ENCODE peak calls at places on chromosomes 13 and 19, in eight cellular contexts. W is astrocyte of the hippocampus; N is CD8-positive, alpha-beta T cell; F is left ventricle myocardium inferior; S is activated T-cell treated with anti-CD3 and anti-CD28 coated beads, Interleukin-2, amount 50 U/mL, for 4 hours; I is BJ; H is NCI-H2029; J is stimulated activated CD8-positive, alpha-beta memory T cell treated with anti-CD3 and anti-CD28 coated beads, Interleukin-15, amount 100 ng/mL, for 4 hours. A is an unnamed sample.

GRCh38 chr19:19170053-19170945 is at the start of gene MEF2B:
- DNase-seq in I (no peak), F (peak), H (peak), N (peak), W (peak), J (peak), S (peak), A (peak)

GRCh38 chr13:46622013-46622917 is 69.3 kb downstream of the LRCH1 start:
- DNase-seq in I (no peak), S (no peak), N (no peak), W (no peak), H (no peak), J (no peak), F (no peak), A (no peak)

GRCh38 chr13:28611654-28612131 is 47.2 kb upstream of the POMP start:
- DNase-seq in N (no peak), I (no peak), F (no peak), W (no peak), J (no peak), H (no peak), S (no peak), A (no peak)

GRCh38 chr13:50580684-50581305 is 262.7 kb downstream of the DLEU7 start:
- DNase-seq in W (peak), F (no peak), N (no peak), I (no peak), J (no peak), S (no peak), H (no peak), A (no peak)

GRCh38 chr19:42285546-42285945 is 16.4 kb upstream of the PRR19 start:
- DNase-seq in F (no peak), N (no peak), I (no peak), J (no peak), S (no peak), W (no peak), H (no peak), A (no peak)

GRCh38 chr13:77002590-77003190 is 10.8 kb downstream of the CLN5 start:
- DNase-seq in S (no peak), F (no peak), H (no peak), N (no peak), I (no peak), W (peak), J (no peak), A (no peak)

GRCh38 chr13:66624302-66624701 is 605.8 kb downstream of the PCDH9 start:
- DNase-seq in F (no peak), H (no peak), J (no peak), N (no peak), I (no peak), S (no peak), W (no peak), A (no peak)

GRCh38 chr13:78323848-78324247 is 279.5 kb downstream of the POU4F1 start:
- DNase-seq in S (no peak), I (no peak), F (no peak), H (no peak), J (no peak), N (no peak), W (no peak), A (no peak)

GRCh38 chr13:101303512-101303911 is 112.8 kb downstream of the NALCN start:
- DNase-seq in I (no peak), S (no peak), W (no peak), F (no peak), N (no peak), H (no peak), J (no peak), A (no peak)